ENCODE peak calls at places on chromosomes 6 and 20, in eight cellular contexts. F is stomach, C is A549, E is tibial nerve, J is HepG2, R is sigmoid colon, N is ovary, P is SK-N-SH. W is an unnamed sample.

GRCh38 chr6:11942185-11942864 is 69.8 kb upstream of the HIVEP1 start:
- DNase-seq in C (no peak), F (no peak), R (no peak), J (no peak), E (no peak), N (no peak), P (no peak), W (no peak)

GRCh38 chr6:138572200-138572875 is 73.0 kb upstream of the NHSL1 start:
- DNase-seq in C (no peak), J (peak), E (peak), P (no peak), N (peak), F (peak), R (peak), W (peak)

GRCh38 chr20:31788578-31788977 is 30.6 kb upstream of the MYLK2 start:
- DNase-seq in F (no peak), N (no peak), P (no peak), E (no peak), C (peak), J (no peak), R (no peak), W (no peak)

GRCh38 chr6:117018771-117019170 is 141.7 kb downstream of the RFX6 start:
- DNase-seq in N (no peak), R (no peak), F (no peak), C (no peak), J (no peak), E (no peak), P (no peak), W (no peak)

GRCh38 chr6:12163149-12163548 is 127.0 kb upstream of the EDN1 start:
- DNase-seq in C (no peak), E (no peak), F (no peak), R (no peak), P (no peak), N (no peak), J (no peak), W (no peak)

GRCh38 chr6:14743465-14744211 is 502.2 kb upstream of the JARID2 start:
- DNase-seq in J (peak), R (peak), F (peak), E (no peak), P (no peak), N (peak), C (peak), W (peak)

GRCh38 chr6:105748737-105749161 is 337.4 kb upstream of the PRDM1 start:
- DNase-seq in J (no peak), R (no peak), F (no peak), N (no peak), C (peak), E (no peak), P (no peak), W (no peak)

GRCh38 chr20:8764289-8764962 is 304.5 kb upstream of the PLCB4 start:
- DNase-seq in R (peak), F (no peak), E (no peak), C (no peak), P (no peak), J (no peak), N (no peak), W (peak)

GRCh38 chr6:484729-485111 is 93.2 kb downstream of the IRF4 start:
- DNase-seq in C (no peak), F (no peak), J (no peak), R (no peak), E (no peak), P (no peak), N (no peak), W (no peak)

GRCh38 chr6:157552171-157552747 is 171.3 kb downstream of the ZDHHC14 start:
- DNase-seq in J (no peak), R (no peak), E (no peak), C (no peak), P (no peak), F (no peak), N (no peak), W (no peak)

DNA sequence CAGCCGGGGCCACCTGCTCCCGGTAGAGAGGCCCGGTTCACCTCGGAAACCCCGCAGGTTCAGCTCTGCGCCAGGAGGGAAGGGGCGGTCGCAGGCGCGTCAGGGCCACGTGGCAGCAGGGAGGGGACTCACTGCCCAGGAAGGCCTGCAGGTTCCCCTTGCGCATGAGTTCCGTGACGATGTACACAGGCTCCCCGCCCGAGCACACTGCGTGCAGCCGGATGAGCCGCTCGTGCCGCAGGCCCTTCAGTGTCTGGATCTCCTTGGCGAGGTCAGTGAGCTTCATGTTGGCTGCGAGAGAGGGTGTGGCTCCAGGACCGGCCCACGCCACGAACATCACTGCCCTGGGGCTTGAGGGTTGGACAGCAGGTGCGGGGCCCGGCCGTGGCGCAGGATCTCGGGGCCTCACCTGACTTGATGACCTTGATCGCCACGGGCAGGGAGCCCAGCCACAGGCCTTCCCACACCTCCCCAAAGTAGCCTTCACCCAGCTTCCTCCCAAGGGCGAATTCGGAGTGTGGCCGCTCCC is 4.9 kb upstream of the PTK6 start:
- DNase-seq in N (no peak), J (no peak), F (peak), P (no peak), C (no peak), E (no peak), R (no peak), W (peak)
- H3K4me3 ChIP-seq in N (no peak), J (no peak), F (no peak), P (no peak), C (no peak), E (no peak), R (no peak), W (no peak)

GRCh38 chr20:48267825-48268615 is 482.7 kb upstream of the SULF2 start:
- DNase-seq in J (no peak), P (no peak), C (no peak), E (no peak), F (no peak), R (no peak), N (no peak), W (no peak)
- TF ChIP-seq EP300 in J (no peak), P (no peak), C (no peak), E (no peak), F (no peak), R (no peak), N (no peak), W (no peak)

DNA sequence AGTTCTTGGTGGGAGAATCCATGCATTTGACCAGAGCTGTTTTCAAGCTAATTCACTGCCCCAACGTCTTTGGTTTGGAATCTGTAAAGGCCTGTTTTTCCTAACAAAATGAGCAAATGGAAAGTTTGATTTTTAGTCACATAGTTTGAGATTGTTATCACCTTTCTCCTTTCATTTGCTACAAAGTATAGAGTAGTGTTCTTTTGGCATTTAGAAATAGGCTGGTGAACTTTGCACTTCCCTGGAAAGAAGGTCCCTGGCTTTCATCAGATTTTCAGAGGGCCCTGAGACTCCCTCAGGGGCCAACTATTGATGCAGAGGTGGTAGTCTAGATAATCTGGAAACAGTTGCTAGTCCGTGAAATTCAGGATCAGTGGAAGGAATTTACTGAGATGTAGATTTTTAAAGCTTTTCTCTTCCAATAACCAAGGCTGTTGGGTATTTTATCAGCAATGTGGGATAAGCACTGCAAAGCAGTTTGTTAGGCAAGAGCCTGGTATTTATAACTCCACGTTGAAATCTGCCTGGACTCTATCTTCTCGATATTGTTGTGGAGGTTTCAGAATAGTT is 1.7 kb downstream of the ARFGEF2 start:
- DNase-seq in J (peak), R (no peak), C (no peak), F (no peak), N (no peak), P (no peak), E (no peak), W (no peak)
- H3K4me3 ChIP-seq in J (peak), R (peak), C (peak), F (peak), N (no peak), P (peak), E (no peak), W (no peak)

GRCh38 chr6:63805345-63805744 is 169.7 kb downstream of the PHF3 start:
- DNase-seq in C (no peak), E (no peak), F (no peak), N (no peak), R (no peak), P (no peak), J (no peak), W (no peak)
- TF ChIP-seq EP300 in C (no peak), E (no peak), F (no peak), N (no peak), R (no peak), P (no peak), J (no peak), W (no peak)

GRCh38 chr6:136920216-136920857 is 1.8 kb upstream of the SLC35D3 start:
- DNase-seq in J (no peak), R (no peak), E (no peak), F (no peak), P (peak), N (no peak), C (no peak), W (no peak)
- H3K4me3 ChIP-seq in J (no peak), R (peak), E (peak), F (peak), P (no peak), N (no peak), C (no peak), W (peak)

DNA sequence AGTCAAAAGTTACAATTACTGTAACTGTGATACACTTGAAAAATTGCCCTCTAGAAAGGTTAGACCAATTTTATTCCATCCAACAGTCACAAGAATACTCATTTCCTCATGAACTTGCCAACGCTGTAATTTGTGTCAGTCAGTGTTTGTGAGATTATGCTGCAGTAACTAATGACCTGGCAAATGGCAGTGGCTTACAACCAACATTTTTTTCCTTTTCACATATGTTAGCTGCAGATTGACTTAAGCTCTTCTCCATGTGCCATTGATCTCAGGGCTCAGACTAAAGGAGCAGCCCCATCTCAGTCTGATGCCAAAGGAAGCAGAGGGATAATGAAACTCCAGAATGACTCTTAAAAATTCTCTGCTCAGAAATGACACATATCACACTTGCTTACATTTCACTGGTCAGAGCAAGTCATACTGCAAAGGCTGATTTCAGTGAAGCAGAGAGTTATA is 92.3 kb upstream of the ELOVL5 start:
- DNase-seq in P (no peak), J (no peak), R (no peak), C (no peak), F (no peak), E (no peak), N (no peak), W (no peak)
- TF ChIP-seq EP300 in P (no peak), J (no peak), R (no peak), C (no peak), F (no peak), E (no peak), N (no peak), W (no peak)

DNA sequence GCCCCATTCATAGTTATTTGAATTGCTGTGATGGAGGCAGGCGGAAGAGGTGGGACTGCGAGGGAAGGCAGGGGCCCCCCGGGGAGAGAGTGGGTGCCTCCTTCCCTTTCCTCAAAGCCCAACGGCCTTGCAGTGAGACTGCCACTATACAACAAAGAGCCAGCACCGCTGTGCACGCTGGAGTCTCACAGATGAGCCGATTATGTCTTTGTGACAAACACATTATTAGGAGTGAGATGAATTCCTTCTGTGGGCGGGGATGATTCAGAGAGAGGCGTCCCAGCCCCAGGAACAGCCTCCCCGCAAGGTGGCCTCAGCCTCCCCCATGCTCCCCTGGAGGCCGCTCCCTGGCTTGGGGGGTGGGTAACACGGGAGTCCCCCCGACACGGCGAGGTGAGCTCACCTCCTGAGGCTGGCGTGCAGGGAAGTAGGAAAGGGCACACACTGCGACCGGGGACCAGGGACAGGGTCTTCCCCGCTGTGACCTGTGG is 26.7 kb downstream of the NTSR1 start:
- DNase-seq in R (no peak), J (no peak), C (no peak), E (no peak), N (peak), F (no peak), P (no peak), W (peak)
- H3K4me3 ChIP-seq in R (no peak), J (no peak), C (no peak), E (no peak), N (no peak), F (no peak), P (no peak), W (no peak)